ENCODE peak calls at places on chromosomes 1 and 21, in four cellular contexts. One of them, this sample, is unnamed.

GRCh38 chr1:40017951-40018575 is 22.5 kb upstream of the CAP1 start:
- DNase-seq in astrocyte: no peak
- DNase-seq in HCT116: no peak
- DNase-seq in fibroblast of lung: no peak
- DNase-seq in this sample: no peak

GRCh38 chr1:63968663-63969460 is 195.0 kb downstream of the ROR1 start:
- DNase-seq in fibroblast of lung: peak; percentile 46
- DNase-seq in HCT116: no peak
- DNase-seq in astrocyte: peak; percentile 30
- DNase-seq in this sample: no peak

GRCh38 chr1:34739613-34740012 is 15.2 kb upstream of the GJB5 start:
- DNase-seq in astrocyte: no peak
- DNase-seq in fibroblast of lung: no peak
- DNase-seq in HCT116: no peak
- DNase-seq in this sample: no peak

GRCh38 chr1:1869459-1869858 is 21.4 kb downstream of the GNB1 start:
- DNase-seq in HCT116: no peak
- DNase-seq in fibroblast of lung: no peak
- DNase-seq in astrocyte: no peak
- DNase-seq in this sample: no peak

GRCh38 chr21:32538147-32538792 is 47.1 kb downstream of the TCP10L start:
- DNase-seq in fibroblast of lung: no peak
- DNase-seq in HCT116: no peak
- DNase-seq in astrocyte: no peak
- DNase-seq in this sample: no peak

GRCh38 chr21:37338671-37339526 is 27.7 kb upstream of the DYRK1A start:
- DNase-seq in astrocyte: peak; percentile 89
- DNase-seq in fibroblast of lung: peak; percentile 92
- DNase-seq in HCT116: peak; percentile 61
- DNase-seq in this sample: peak; percentile 89

GRCh38 chr1:186482661-186483255 is 21.8 kb upstream of the PDC start:
- DNase-seq in HCT116: peak; percentile 59
- DNase-seq in fibroblast of lung: peak; percentile 64
- DNase-seq in astrocyte: peak; percentile 42
- DNase-seq in this sample: peak; percentile 53

GRCh38 chr1:169163059-169163458 is 56.6 kb downstream of the ATP1B1 start:
- DNase-seq in fibroblast of lung: peak; percentile 55
- DNase-seq in HCT116: peak; percentile 77
- DNase-seq in astrocyte: peak; percentile 40
- DNase-seq in this sample: peak; percentile 31

GRCh38 chr1:220594356-220594755 is 66.4 kb downstream of the MARK1 start:
- DNase-seq in astrocyte: peak; percentile 23
- DNase-seq in HCT116: no peak
- DNase-seq in fibroblast of lung: peak; percentile 37
- DNase-seq in this sample: no peak

GRCh38 chr1:62782197-62782886 is 1.6 kb upstream of the ATG4C start:
- DNase-seq in astrocyte: peak; percentile 26
- DNase-seq in fibroblast of lung: peak; percentile 27
- DNase-seq in HCT116: no peak
- DNase-seq in this sample: peak; percentile 50

GRCh38 chr1:7620196-7620595 is 150.9 kb upstream of the VAMP3 start:
- DNase-seq in astrocyte: no peak
- DNase-seq in fibroblast of lung: no peak
- DNase-seq in HCT116: no peak
- DNase-seq in this sample: no peak

GRCh38 chr1:234731371-234732085 is 121.5 kb upstream of the IRF2BP2 start:
- DNase-seq in astrocyte: peak; percentile 92
- DNase-seq in HCT116: peak; percentile 21
- DNase-seq in fibroblast of lung: peak; percentile 93
- DNase-seq in this sample: peak; percentile 93

GRCh38 chr1:106768501-106768900 is 288.0 kb upstream of the PRMT6 start:
- DNase-seq in astrocyte: peak; percentile 29
- DNase-seq in HCT116: no peak
- DNase-seq in fibroblast of lung: peak; percentile 52
- DNase-seq in this sample: peak; percentile 61

GRCh38 chr1:10510520-10511493 is 36.1 kb downstream of the PEX14 start:
- DNase-seq in astrocyte: peak; percentile 95
- DNase-seq in fibroblast of lung: peak; percentile 96
- DNase-seq in HCT116: peak; percentile 24
- DNase-seq in this sample: peak; percentile 87

GRCh38 chr1:58904299-58905125 is 120.7 kb upstream of the JUN start:
- DNase-seq in astrocyte: no peak
- DNase-seq in HCT116: no peak
- DNase-seq in fibroblast of lung: no peak
- DNase-seq in this sample: no peak

GRCh38 chr1:177620636-177621190 is 349.1 kb downstream of the SEC16B start:
- DNase-seq in HCT116: no peak
- DNase-seq in astrocyte: peak; percentile 14
- DNase-seq in fibroblast of lung: peak; percentile 28
- DNase-seq in this sample: peak; percentile 21

GRCh38 chr1:67768480-67768879 is 64.8 kb downstream of the GNG12 start:
- DNase-seq in fibroblast of lung: no peak
- DNase-seq in astrocyte: no peak
- DNase-seq in HCT116: no peak
- DNase-seq in this sample: no peak

GRCh38 chr1:225533238-225533637 is 105.4 kb upstream of the LBR start:
- DNase-seq in fibroblast of lung: no peak
- DNase-seq in astrocyte: no peak
- DNase-seq in HCT116: no peak
- DNase-seq in this sample: no peak

GRCh38 chr1:47738560-47739182 is 258.5 kb downstream of the TRABD2B start:
- DNase-seq in HCT116: no peak
- DNase-seq in fibroblast of lung: peak; percentile 23
- DNase-seq in astrocyte: peak; percentile 10
- DNase-seq in this sample: peak; percentile 32

GRCh38 chr1:199272690-199273089 is 633.9 kb downstream of the PTPRC start:
- DNase-seq in astrocyte: peak; percentile 98
- DNase-seq in HCT116: peak; percentile 71
- DNase-seq in fibroblast of lung: peak; percentile 99
- DNase-seq in this sample: peak; percentile 90

GRCh38 chr1:247078315-247079140 is at the start of gene ZNF670:
- DNase-seq in fibroblast of lung: peak; percentile 93
- DNase-seq in HCT116: peak; percentile 94
- DNase-seq in astrocyte: peak; percentile 88
- DNase-seq in this sample: peak; percentile 95

GRCh38 chr21:45356251-45356650 is 48.7 kb upstream of the COL18A1 start:
- DNase-seq in HCT116: no peak
- DNase-seq in fibroblast of lung: no peak
- DNase-seq in astrocyte: no peak
- DNase-seq in this sample: no peak

GRCh38 chr1:174815036-174815435 is 184.7 kb upstream of the CACYBP start:
- DNase-seq in HCT116: peak; percentile 89
- DNase-seq in astrocyte: peak; percentile 75
- DNase-seq in fibroblast of lung: peak; percentile 79
- DNase-seq in this sample: peak; percentile 92

DNA sequence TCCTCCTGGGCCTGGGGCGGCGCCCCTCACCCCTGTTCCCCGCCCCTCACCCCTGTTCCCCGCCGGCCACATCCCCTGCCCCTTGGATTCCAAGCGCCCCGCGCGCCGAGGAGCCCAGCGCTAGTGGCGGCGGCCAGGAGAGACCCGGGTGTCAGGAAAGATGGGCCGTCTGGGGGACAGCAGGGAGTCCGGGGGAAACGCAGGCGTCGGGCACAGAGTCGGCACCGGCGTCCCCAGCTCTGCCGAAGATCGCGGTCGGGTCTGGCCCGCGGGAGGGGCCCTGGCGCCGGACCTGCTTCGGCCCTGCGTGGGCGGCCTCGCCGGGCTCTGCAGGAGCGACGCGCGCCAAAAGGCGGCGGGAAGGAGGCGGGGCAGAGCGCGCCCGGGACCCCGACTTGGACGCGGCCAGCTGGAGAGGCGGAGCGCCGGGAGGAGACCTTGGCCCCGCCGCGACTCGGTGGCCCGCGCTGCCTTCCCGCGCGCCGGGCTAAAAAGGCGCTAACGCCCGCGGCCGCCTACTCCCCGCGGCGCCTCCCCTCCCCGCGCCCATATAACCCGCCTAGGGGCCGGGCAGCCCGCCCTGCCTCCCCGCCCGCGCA is at the start of gene TP73:
- DNase-seq in HCT116: peak; percentile 21
- DNase-seq in astrocyte: no peak
- DNase-seq in fibroblast of lung: peak; percentile 9
- DNase-seq in this sample: peak; percentile 27
- H2AFZ ChIP-seq in HCT116: no peak within 1 kb of the TSS
- H2AFZ ChIP-seq in astrocyte: no peak within 1 kb of the TSS
- H2AFZ ChIP-seq in fibroblast of lung: no peak within 1 kb of the TSS
- H2AFZ ChIP-seq in this sample: peak within 1 kb of the TSS; percentile 70

GRCh38 chr21:16071761-16072160 is 342.0 kb downstream of the USP25 start:
- DNase-seq in fibroblast of lung: peak; percentile 14
- DNase-seq in astrocyte: no peak
- DNase-seq in HCT116: no peak
- DNase-seq in this sample: no peak
- TF ChIP-seq EZH2 in fibroblast of lung: no peak
- TF ChIP-seq EZH2 in astrocyte: no peak
- TF ChIP-seq EZH2 in HCT116: no peak
- TF ChIP-seq EZH2 in this sample: no peak

DNA sequence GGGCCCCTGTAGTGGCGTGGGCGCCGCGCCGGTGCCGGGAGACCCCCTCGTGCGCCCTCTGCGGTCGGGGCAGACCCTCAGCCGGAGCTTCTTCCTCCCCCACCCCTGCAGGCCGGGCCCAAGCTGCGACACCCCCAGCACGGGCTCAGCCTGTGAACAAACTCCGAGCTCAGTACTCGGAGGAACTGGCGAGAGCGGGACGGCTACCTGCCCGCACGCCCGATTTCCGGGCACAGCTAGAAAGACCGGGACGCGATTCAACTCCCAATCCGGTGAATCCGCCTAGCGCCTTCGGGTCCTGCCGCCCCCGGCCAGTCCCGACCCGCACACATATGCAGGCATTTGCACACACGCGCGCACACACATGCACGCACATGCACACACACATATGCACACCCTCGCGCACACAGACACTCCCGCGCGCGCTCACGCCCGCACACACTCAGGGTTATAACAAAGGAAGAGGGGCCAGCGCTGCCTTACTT is 580 bp upstream of the BLACAT1 start:
- DNase-seq in HCT116: no peak
- DNase-seq in astrocyte: no peak
- DNase-seq in fibroblast of lung: no peak
- DNase-seq in this sample: no peak
- H3K9ac ChIP-seq in HCT116: peak overlapping the region; percentile 48
- H3K9ac ChIP-seq in astrocyte: no peak overlapping the region
- H3K9ac ChIP-seq in fibroblast of lung: no peak overlapping the region
- H3K9ac ChIP-seq in this sample: no peak overlapping the region

GRCh38 chr1:117364240-117364639 is 3.0 kb upstream of the MAN1A2 start:
- DNase-seq in HCT116: no peak
- DNase-seq in fibroblast of lung: no peak
- DNase-seq in astrocyte: no peak
- DNase-seq in this sample: no peak

GRCh38 chr1:117362986-117363385 is 4.3 kb upstream of the MAN1A2 start:
- DNase-seq in fibroblast of lung: no peak
- DNase-seq in astrocyte: no peak
- DNase-seq in HCT116: no peak
- DNase-seq in this sample: no peak

GRCh38 chr1:117366281-117366981 is 818 bp upstream of the MAN1A2 start:
- DNase-seq in astrocyte: peak; percentile 36
- DNase-seq in HCT116: no peak
- DNase-seq in fibroblast of lung: peak; percentile 62
- DNase-seq in this sample: peak; percentile 75

GRCh38 chr1:117365350-117366280 is 1.6 kb upstream of the MAN1A2 start:
- DNase-seq in HCT116: no peak
- DNase-seq in fibroblast of lung: peak; percentile 43
- DNase-seq in astrocyte: peak; percentile 38
- DNase-seq in this sample: no peak

DNA sequence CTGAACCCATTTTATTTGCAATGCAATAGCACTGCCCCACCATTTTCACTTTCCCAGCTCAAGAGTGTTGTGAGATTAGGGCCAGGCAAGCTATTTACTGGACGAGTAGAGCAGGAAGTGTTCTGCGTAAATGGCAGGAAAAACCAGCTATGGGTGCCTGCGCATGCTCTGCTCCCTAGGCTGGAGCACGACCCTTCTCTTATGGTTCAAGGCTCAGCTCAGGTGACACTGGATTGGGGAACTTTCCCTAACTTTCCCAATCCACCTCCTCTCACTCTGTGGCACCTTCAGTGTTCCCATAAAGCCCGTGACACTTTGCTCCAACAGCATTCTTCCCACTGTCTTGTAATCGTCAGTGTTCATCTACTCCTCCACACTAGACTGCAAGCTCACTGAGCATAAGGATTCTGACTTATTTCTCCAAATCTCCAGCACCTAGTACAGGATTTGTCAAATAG is 3.6 kb upstream of the MAN1A2 start:
- DNase-seq in HCT116: no peak
- DNase-seq in fibroblast of lung: no peak
- DNase-seq in astrocyte: no peak
- DNase-seq in this sample: no peak
- H2AFZ ChIP-seq in HCT116: no peak overlapping the region
- H2AFZ ChIP-seq in fibroblast of lung: no peak overlapping the region
- H2AFZ ChIP-seq in astrocyte: no peak overlapping the region
- H2AFZ ChIP-seq in this sample: peak overlapping the region; percentile 31

DNA sequence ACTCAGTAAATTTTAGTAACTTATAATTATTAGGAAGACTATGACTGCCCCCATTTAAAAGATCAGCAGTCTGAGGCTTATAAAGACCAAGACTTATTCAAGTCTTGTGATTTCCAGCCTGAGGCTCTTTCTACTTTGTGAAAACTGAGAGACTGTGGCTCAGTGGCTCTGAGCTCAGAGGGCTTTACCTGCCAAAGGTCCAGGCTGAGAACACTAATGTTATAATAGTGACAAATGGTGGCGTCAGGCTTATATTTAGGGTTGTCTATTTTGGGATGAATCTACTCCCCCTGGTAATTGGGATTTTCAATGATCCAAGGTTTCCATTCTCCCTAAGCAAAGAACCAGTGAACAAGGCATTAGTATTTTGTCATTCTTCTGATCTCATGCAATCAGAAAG is 42.6 kb upstream of the EPS15 start:
- DNase-seq in HCT116: no peak
- DNase-seq in astrocyte: no peak
- DNase-seq in fibroblast of lung: no peak
- DNase-seq in this sample: no peak
- TF ChIP-seq EZH2 in HCT116: no peak
- TF ChIP-seq EZH2 in astrocyte: no peak
- TF ChIP-seq EZH2 in fibroblast of lung: no peak
- TF ChIP-seq EZH2 in this sample: no peak

GRCh38 chr1:160206421-160207117 is 1.4 kb downstream of the PEA15 start:
- DNase-seq in fibroblast of lung: peak; percentile 93
- DNase-seq in astrocyte: peak; percentile 90
- DNase-seq in HCT116: no peak
- DNase-seq in this sample: peak; percentile 69
- H3K9ac ChIP-seq in fibroblast of lung: peak overlapping the region; percentile 96
- H3K9ac ChIP-seq in astrocyte: peak overlapping the region; percentile 99
- H3K9ac ChIP-seq in HCT116: peak overlapping the region; percentile 91
- H3K9ac ChIP-seq in this sample: peak overlapping the region; percentile 93

DNA sequence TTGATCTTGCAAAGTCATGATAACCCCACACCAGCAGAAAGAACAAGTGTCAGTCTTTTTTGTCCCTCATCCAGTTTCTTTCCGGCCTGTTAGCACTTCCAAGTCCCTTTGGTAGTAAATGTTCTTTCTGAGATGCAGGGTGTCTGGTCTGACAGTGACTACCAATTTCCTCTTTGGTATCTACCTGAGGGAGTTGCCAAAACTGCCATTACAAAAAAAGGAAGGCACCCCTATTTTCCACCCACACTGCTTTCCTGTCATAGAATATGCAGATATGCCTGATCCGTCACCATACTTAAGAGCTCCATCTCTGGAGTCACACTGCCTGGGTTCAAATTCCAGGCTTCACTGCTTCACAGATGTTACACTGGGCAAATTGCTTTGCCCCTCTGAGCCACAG is 72.4 kb downstream of the ZNF281 start:
- DNase-seq in fibroblast of lung: no peak
- DNase-seq in astrocyte: no peak
- DNase-seq in HCT116: no peak
- DNase-seq in this sample: no peak
- H2AFZ ChIP-seq in fibroblast of lung: no peak overlapping the region
- H2AFZ ChIP-seq in astrocyte: no peak overlapping the region
- H2AFZ ChIP-seq in HCT116: peak overlapping the region; percentile 43
- H2AFZ ChIP-seq in this sample: no peak overlapping the region

GRCh38 chr1:3139871-3140837 is 71.2 kb downstream of the PRDM16 start:
- DNase-seq in HCT116: no peak
- DNase-seq in astrocyte: no peak
- DNase-seq in fibroblast of lung: no peak
- DNase-seq in this sample: no peak
- TF ChIP-seq EZH2 in HCT116: no peak
- TF ChIP-seq EZH2 in astrocyte: no peak
- TF ChIP-seq EZH2 in fibroblast of lung: no peak
- TF ChIP-seq EZH2 in this sample: no peak

This sample was measured in mammary epithelial cell.